ENCODE peak calls at places on chromosomes 2 and 18, in four cellular contexts. N, P, Z and K are unnamed samples. For H3K4me1, the result is how much of the 10 kb centered on the place peaks cover.

GRCh38 chr2:148978026-148978685 is 60.3 kb upstream of the LYPD6B start:
- DNase-seq in N (no peak), P (no peak), Z (no peak), K (peak)

GRCh38 chr18:65859075-65859474 is 108.3 kb downstream of the CDH7 start:
- DNase-seq in N (no peak), P (no peak), Z (no peak), K (no peak)

GRCh38 chr18:46481048-46481846 is 175.8 kb downstream of the LOXHD1 start:
- DNase-seq in N (peak), P (peak), Z (no peak), K (peak)

GRCh38 chr2:174485763-174486613 is 841 bp downstream of the GPR155 start:
- DNase-seq in N (peak), P (peak), Z (peak), K (peak)

GRCh38 chr2:152716805-152717241 is 438 bp downstream of the PRPF40A start:
- DNase-seq in N (peak), P (no peak), Z (no peak), K (no peak)

GRCh38 chr2:30201990-30202389 is 29.3 kb upstream of the LBH start:
- DNase-seq in N (peak), P (peak), Z (no peak), K (peak)

GRCh38 chr2:132668189-132668833 is 1.7 kb downstream of the LYPD1 start:
- DNase-seq in N (no peak), P (peak), Z (no peak), K (peak)

GRCh38 chr2:240439698-240440151 is 4.3 kb downstream of the GPC1 start:
- DNase-seq in N (no peak), P (no peak), Z (no peak), K (no peak)

GRCh38 chr18:54151376-54151775 is 73.1 kb downstream of the MBD2 start:
- DNase-seq in N (no peak), P (no peak), Z (no peak), K (no peak)

GRCh38 chr2:120952318-120952717 is 216.7 kb downstream of the GLI2 start:
- DNase-seq in N (peak), P (no peak), Z (no peak), K (peak)

GRCh38 chr2:11279398-11279797 is 65.0 kb downstream of the ROCK2 start:
- DNase-seq in N (no peak), P (no peak), Z (no peak), K (no peak)

GRCh38 chr2:62457555-62457954 is 48.4 kb downstream of the TMEM17 start:
- DNase-seq in N (no peak), P (peak), Z (no peak), K (no peak)

GRCh38 chr2:200810967-200811335 is 759 bp upstream of the BZW1 start:
- DNase-seq in N (no peak), P (no peak), Z (no peak), K (no peak)

GRCh38 chr2:10620481-10620880 is 69.3 kb downstream of the NOL10 start:
- DNase-seq in N (peak), P (no peak), Z (no peak), K (no peak)

GRCh38 chr2:112996635-112997034 is 8.6 kb upstream of the IL36A start:
- DNase-seq in N (no peak), P (no peak), Z (peak), K (no peak)

GRCh38 chr18:51655327-51655698 is 457.8 kb upstream of the MEX3C start:
- DNase-seq in N (no peak), P (no peak), Z (no peak), K (no peak)

GRCh38 chr2:183868153-183868552 is 730.2 kb upstream of the ZNF804A start:
- DNase-seq in N (no peak), P (no peak), Z (no peak), K (no peak)

GRCh38 chr2:126785862-126786261 is 112.8 kb upstream of the TEX51 start:
- DNase-seq in N (no peak), P (no peak), Z (no peak), K (no peak)

GRCh38 chr2:22027345-22028005 is 903.7 kb downstream of the TDRD15 start:
- DNase-seq in N (no peak), P (no peak), Z (no peak), K (no peak)

GRCh38 chr2:125330133-125330532 is 1305.0 kb downstream of the CNTNAP5 start:
- DNase-seq in N (no peak), P (no peak), Z (no peak), K (no peak)

GRCh38 chr2:111165084-111165483 is 44.4 kb downstream of the BCL2L11 start:
- DNase-seq in N (no peak), P (no peak), Z (no peak), K (no peak)

GRCh38 chr2:65477590-65477989 is 45.2 kb upstream of the SPRED2 start:
- DNase-seq in N (no peak), P (no peak), Z (no peak), K (no peak)

GRCh38 chr2:120177011-120177621 is 46.1 kb downstream of the TMEM185B start:
- DNase-seq in N (no peak), P (peak), Z (peak), K (no peak)

GRCh38 chr2:241895732-241896641 is 26.5 kb downstream of the RTP5 start:
- DNase-seq in N (peak), P (peak), Z (peak), K (peak)

GRCh38 chr18:3792711-3793110 is 342.7 kb downstream of the TGIF1 start:
- DNase-seq in N (no peak), P (no peak), Z (no peak), K (no peak)

GRCh38 chr2:64189586-64189985 is 45.4 kb upstream of the PELI1 start:
- DNase-seq in N (no peak), P (no peak), Z (no peak), K (no peak)

GRCh38 chr2:173021939-173022371 is 53.7 kb upstream of the MAP3K20 start:
- DNase-seq in N (peak), P (peak), Z (no peak), K (peak)

GRCh38 chr2:165720526-165720925 is 73.5 kb downstream of the GALNT3 start:
- DNase-seq in N (peak), P (no peak), Z (no peak), K (no peak)

GRCh38 chr18:37566479-37567060 is 972 bp upstream of the CELF4 start:
- DNase-seq in N (peak), P (no peak), Z (no peak), K (no peak)

GRCh38 chr2:50346586-50347351 is 685.2 kb downstream of the NRXN1 start:
- DNase-seq in N (no peak), P (no peak), Z (no peak), K (no peak)

GRCh38 chr2:213703699-213704098 is 419.4 kb downstream of the SPAG16 start:
- DNase-seq in N (no peak), P (no peak), Z (no peak), K (no peak)

GRCh38 chr2:241073166-241074064 is 28.7 kb downstream of the MTERF4 start:
- DNase-seq in N (no peak), P (no peak), Z (no peak), K (no peak)

GRCh38 chr2:122706757-122707223 is 951.3 kb downstream of the TSN start:
- DNase-seq in N (no peak), P (no peak), Z (no peak), K (no peak)

GRCh38 chr2:11102956-11103860 is 52.1 kb upstream of the SLC66A3 start:
- DNase-seq in N (no peak), P (no peak), Z (no peak), K (no peak)

GRCh38 chr2:121722479-121722878 is 14.2 kb downstream of the NIFK start:
- DNase-seq in N (peak), P (no peak), Z (no peak), K (peak)

GRCh38 chr2:137964066-137964858 is at the start of gene HNMT:
- DNase-seq in N (peak), P (peak), Z (no peak), K (peak)

GRCh38 chr18:46401486-46402115 is 255.4 kb downstream of the LOXHD1 start:
- DNase-seq in N (no peak), P (no peak), Z (no peak), K (no peak)

GRCh38 chr2:112033600-112033999 is 21.5 kb upstream of the TMEM87B start:
- DNase-seq in N (peak), P (no peak), Z (no peak), K (no peak)

GRCh38 chr2:132521321-132521720 is 104.7 kb downstream of the GPR39 start:
- DNase-seq in N (no peak), P (no peak), Z (no peak), K (no peak)

GRCh38 chr2:165725421-165725820 is 68.6 kb downstream of the GALNT3 start:
- DNase-seq in N (peak), P (no peak), Z (no peak), K (peak)

DNA sequence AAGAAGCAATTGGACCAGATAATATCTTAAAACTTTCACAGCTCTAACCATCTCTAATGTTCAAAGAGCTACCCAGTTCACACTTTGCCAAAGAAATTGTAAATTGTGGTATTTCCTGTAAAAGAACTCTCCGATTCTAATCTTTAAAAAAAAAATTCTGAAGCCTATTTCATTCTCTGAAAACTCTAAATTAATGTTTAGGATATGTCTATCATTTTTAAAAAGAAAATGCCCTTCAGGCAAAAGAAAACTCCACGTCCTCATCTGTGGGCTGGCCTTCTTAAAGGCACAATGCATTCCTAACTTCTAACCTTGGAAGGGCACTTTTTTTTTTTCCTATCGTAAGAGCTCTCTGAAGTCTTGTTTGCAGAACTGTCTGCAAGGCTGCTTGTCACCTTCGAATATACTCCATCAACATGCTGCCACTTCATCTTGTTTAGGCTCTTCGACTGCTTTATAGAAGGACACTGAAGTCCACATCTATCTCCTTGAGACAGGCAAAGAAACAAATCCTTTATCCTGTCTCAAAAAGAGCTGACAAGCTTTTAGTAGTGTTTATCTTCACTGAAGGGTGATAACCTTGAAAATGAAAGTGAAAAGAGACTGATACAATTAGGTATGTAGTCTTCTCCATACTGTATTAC is 124.3 kb upstream of the SLC39A10 start:
- DNase-seq in N (peak), P (no peak), Z (no peak), K (peak)
- H3K27ac ChIP-seq in N (peak), P (no peak), Z (peak), K (peak)

GRCh38 chr18:34321075-34321474 is 96.4 kb upstream of the NOL4 start:
- DNase-seq in N (no peak), P (no peak), Z (no peak), K (no peak)
- H3K4me1 ChIP-seq in N (under half), P (under half), Z (under half), K (under half)

GRCh38 chr2:229660951-229661350 is 53.4 kb downstream of the DNER start:
- DNase-seq in N (peak), P (no peak), Z (no peak), K (no peak)
- H3K27ac ChIP-seq in N (no peak), P (no peak), Z (no peak), K (no peak)

GRCh38 chr2:24984912-24985311 is 13.2 kb upstream of the DNAJC27 start:
- DNase-seq in N (peak), P (peak), Z (no peak), K (peak)
- H3K4me1 ChIP-seq in N (under half), P (under half), Z (under half), K (under half)

GRCh38 chr2:218291934-218292699 is at the start of gene TMBIM1:
- DNase-seq in N (peak), P (peak), Z (peak), K (peak)

GRCh38 chr2:218292700-218293014 is 354 bp upstream of the TMBIM1 start:
- DNase-seq in N (no peak), P (no peak), Z (no peak), K (no peak)

GRCh38 chr2:218291318-218291933 is 877 bp downstream of the TMBIM1 start:
- DNase-seq in N (peak), P (no peak), Z (no peak), K (peak)

GRCh38 chr2:218290316-218291261 is 1.7 kb downstream of the TMBIM1 start:
- DNase-seq in N (peak), P (no peak), Z (peak), K (no peak)

GRCh38 chr2:218289639-218290315 is 2.5 kb downstream of the TMBIM1 start:
- DNase-seq in N (peak), P (peak), Z (no peak), K (no peak)
- H3K27ac ChIP-seq in N (peak), P (peak), Z (peak), K (no peak)

DNA sequence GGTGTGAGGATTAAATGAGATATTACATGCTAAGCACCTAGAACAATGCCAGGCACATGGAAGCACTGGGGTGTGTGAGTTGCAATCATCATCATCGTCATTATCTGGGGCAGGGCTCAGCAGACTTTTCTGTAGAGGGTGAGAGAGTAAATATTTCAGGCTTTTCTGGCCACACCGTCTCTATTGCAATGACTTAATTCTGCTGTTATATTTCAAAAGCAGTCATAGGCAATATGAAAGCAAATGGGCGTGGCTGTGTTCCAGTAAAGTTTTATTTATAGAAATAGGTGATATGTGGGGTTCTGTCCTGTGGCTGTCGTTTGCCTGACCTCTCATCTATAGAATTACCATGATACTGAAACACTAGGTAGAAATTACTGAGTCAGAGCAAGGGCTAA is 60.6 kb downstream of the IL1R2 start:
- DNase-seq in N (peak), P (no peak), Z (no peak), K (no peak)
- H3K4me1 ChIP-seq in N (half or more), P (under half), Z (under half), K (under half)

GRCh38 chr2:85905891-85906290 is 17.1 kb upstream of the ST3GAL5 start:
- DNase-seq in N (no peak), P (no peak), Z (no peak), K (no peak)

GRCh38 chr2:85905187-85905666 is 16.4 kb upstream of the ST3GAL5 start:
- DNase-seq in N (peak), P (no peak), Z (no peak), K (peak)

GRCh38 chr2:85907671-85908157 is 18.9 kb upstream of the ST3GAL5 start:
- DNase-seq in N (peak), P (no peak), Z (no peak), K (no peak)

GRCh38 chr2:85908506-85908905 is 19.7 kb upstream of the ST3GAL5 start:
- DNase-seq in N (no peak), P (no peak), Z (no peak), K (no peak)

GRCh38 chr2:85906748-85907147 is 18.0 kb upstream of the ST3GAL5 start:
- DNase-seq in N (no peak), P (no peak), Z (no peak), K (no peak)
- H3K27ac ChIP-seq in N (no peak), P (no peak), Z (no peak), K (no peak)

DNA sequence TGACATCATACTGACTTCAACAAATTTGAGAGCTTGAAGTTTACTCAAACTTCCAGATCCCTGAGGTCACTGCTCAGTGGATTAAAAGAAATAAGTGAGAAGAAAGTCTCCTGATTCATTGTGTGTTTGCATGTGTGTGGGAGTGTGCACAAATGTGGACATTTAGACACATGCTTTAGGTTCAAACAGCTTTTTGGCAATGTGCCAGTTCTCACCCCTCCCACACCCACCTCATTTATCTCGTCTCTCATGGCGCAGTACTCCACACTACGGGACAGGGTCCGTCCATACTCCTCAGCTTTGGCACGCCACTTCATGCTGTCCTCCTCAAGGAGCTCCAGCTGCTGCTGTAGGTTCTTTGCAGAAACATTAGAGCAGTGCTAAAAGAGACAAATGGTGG is 58.3 kb upstream of the TTN start:
- DNase-seq in N (peak), P (peak), Z (no peak), K (peak)
- H3K4me1 ChIP-seq in N (under half), P (under half), Z (under half), K (under half)

DNA sequence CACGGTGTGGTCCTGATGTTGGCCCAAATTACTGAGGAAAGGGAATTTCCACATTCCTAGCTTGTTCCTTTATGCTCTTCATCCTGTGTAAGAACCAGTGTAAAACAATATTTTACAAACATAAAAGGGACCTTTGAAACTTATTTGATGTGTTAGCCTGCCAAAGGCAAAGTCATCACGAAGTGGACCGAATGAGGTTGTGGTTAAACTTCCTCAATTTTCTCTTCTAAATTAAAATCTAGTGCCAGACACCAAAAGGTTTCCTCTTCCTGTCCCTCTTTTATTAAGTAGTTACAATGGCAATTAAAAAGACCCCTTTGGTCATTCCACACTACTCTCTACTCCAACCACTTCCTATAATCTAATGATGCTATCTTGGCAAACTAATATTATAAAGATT is 279.8 kb downstream of the AFF3 start:
- DNase-seq in N (no peak), P (no peak), Z (no peak), K (no peak)
- H3K27ac ChIP-seq in N (no peak), P (no peak), Z (no peak), K (no peak)

DNA sequence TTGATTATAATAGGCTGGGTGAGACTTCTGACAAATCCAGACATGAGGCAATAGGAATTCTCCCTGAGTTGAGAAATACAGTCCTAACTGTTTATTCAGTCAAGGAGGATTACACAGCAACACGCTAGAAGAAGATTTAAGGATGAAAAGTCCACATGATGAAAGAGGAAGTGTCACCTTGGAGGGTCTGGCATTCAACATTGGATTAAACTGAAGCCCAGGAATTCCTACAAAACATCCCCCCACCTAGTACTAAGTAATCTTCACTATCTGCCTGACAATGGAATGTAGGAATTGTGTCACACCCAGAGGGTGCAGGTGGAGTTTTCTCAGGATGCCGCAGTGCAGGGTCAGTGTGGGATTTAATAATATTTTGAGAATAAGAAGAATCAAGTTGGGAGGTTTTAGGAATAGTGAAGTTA is 142.4 kb downstream of the SOCS6 start:
- DNase-seq in N (peak), P (no peak), Z (no peak), K (peak)
- H3K4me1 ChIP-seq in N (under half), P (under half), Z (under half), K (under half)